ENCODE peak calls at places on chromosomes 1 and 21, in six cellular contexts. One of them, this sample, is unnamed.

GRCh38 chr21:28884976-28885852 is 107.5 kb downstream of the LTN1 start:
- DNase-seq in kidney: peak; percentile 97
- DNase-seq in effector memory CD4-positive, alpha-beta T cell: peak; percentile 87
- DNase-seq in transverse colon: peak; percentile 90
- DNase-seq in neuronal stem cell: peak; percentile 72
- DNase-seq in skeletal muscle cell: peak; percentile 82
- DNase-seq in this sample: peak; percentile 93

GRCh38 chr1:10529096-10529495 is 54.3 kb downstream of the PEX14 start:
- DNase-seq in kidney: no peak
- DNase-seq in effector memory CD4-positive, alpha-beta T cell: no peak
- DNase-seq in transverse colon: no peak
- DNase-seq in neuronal stem cell: no peak
- DNase-seq in skeletal muscle cell: no peak
- DNase-seq in this sample: no peak

GRCh38 chr1:165828581-165829329 is 1.3 kb downstream of the UCK2 start:
- DNase-seq in kidney: peak; percentile 74
- DNase-seq in effector memory CD4-positive, alpha-beta T cell: no peak
- DNase-seq in transverse colon: peak; percentile 58
- DNase-seq in neuronal stem cell: peak; percentile 42
- DNase-seq in skeletal muscle cell: peak; percentile 66
- DNase-seq in this sample: peak; percentile 88

GRCh38 chr1:45009956-45010854 is 919 bp downstream of the HECTD3 start:
- DNase-seq in kidney: no peak
- DNase-seq in effector memory CD4-positive, alpha-beta T cell: no peak
- DNase-seq in transverse colon: peak; percentile 82
- DNase-seq in neuronal stem cell: peak; percentile 8
- DNase-seq in skeletal muscle cell: no peak
- DNase-seq in this sample: no peak

GRCh38 chr1:21633992-21634475 is 35.1 kb downstream of the RAP1GAP start:
- DNase-seq in kidney: no peak
- DNase-seq in effector memory CD4-positive, alpha-beta T cell: no peak
- DNase-seq in transverse colon: no peak
- DNase-seq in neuronal stem cell: no peak
- DNase-seq in skeletal muscle cell: no peak
- DNase-seq in this sample: no peak

GRCh38 chr1:225834417-225835329 is 24.7 kb downstream of the EPHX1 start:
- DNase-seq in kidney: peak; percentile 80
- DNase-seq in effector memory CD4-positive, alpha-beta T cell: no peak
- DNase-seq in transverse colon: no peak
- DNase-seq in neuronal stem cell: no peak
- DNase-seq in skeletal muscle cell: peak; percentile 68
- DNase-seq in this sample: peak; percentile 90

GRCh38 chr1:194105381-194105780 is 919.0 kb upstream of the B3GALT2 start:
- DNase-seq in kidney: no peak
- DNase-seq in effector memory CD4-positive, alpha-beta T cell: no peak
- DNase-seq in transverse colon: no peak
- DNase-seq in neuronal stem cell: no peak
- DNase-seq in skeletal muscle cell: no peak
- DNase-seq in this sample: no peak

GRCh38 chr1:241706257-241706656 is 54.2 kb downstream of the WDR64 start:
- DNase-seq in kidney: no peak
- DNase-seq in effector memory CD4-positive, alpha-beta T cell: no peak
- DNase-seq in transverse colon: no peak
- DNase-seq in neuronal stem cell: no peak
- DNase-seq in skeletal muscle cell: no peak
- DNase-seq in this sample: peak; percentile 47

GRCh38 chr1:29380532-29380931 is 144.2 kb downstream of the PTPRU start:
- DNase-seq in kidney: no peak
- DNase-seq in effector memory CD4-positive, alpha-beta T cell: no peak
- DNase-seq in transverse colon: no peak
- DNase-seq in neuronal stem cell: no peak
- DNase-seq in skeletal muscle cell: peak; percentile 43
- DNase-seq in this sample: peak; percentile 85

GRCh38 chr1:228037401-228038386 is 30.9 kb downstream of the WNT3A start:
- DNase-seq in kidney: peak; percentile 70
- DNase-seq in effector memory CD4-positive, alpha-beta T cell: no peak
- DNase-seq in transverse colon: no peak
- DNase-seq in neuronal stem cell: peak; percentile 61
- DNase-seq in skeletal muscle cell: no peak
- DNase-seq in this sample: peak; percentile 9

GRCh38 chr1:116288201-116288598 is 84.8 kb upstream of the ATP1A1 start:
- DNase-seq in kidney: no peak
- DNase-seq in effector memory CD4-positive, alpha-beta T cell: no peak
- DNase-seq in transverse colon: no peak
- DNase-seq in neuronal stem cell: no peak
- DNase-seq in skeletal muscle cell: no peak
- DNase-seq in this sample: no peak

GRCh38 chr1:147580200-147580557 is 38.9 kb downstream of the BCL9 start:
- DNase-seq in kidney: no peak
- DNase-seq in effector memory CD4-positive, alpha-beta T cell: no peak
- DNase-seq in transverse colon: no peak
- DNase-seq in neuronal stem cell: no peak
- DNase-seq in skeletal muscle cell: peak; percentile 21
- DNase-seq in this sample: peak; percentile 67
- H3K4me3 ChIP-seq in kidney: peak overlapping the region; percentile 13
- H3K4me3 ChIP-seq in effector memory CD4-positive, alpha-beta T cell: peak overlapping the region; percentile 5
- H3K4me3 ChIP-seq in transverse colon: no peak overlapping the region
- H3K4me3 ChIP-seq in neuronal stem cell: no peak overlapping the region
- H3K4me3 ChIP-seq in skeletal muscle cell: no peak overlapping the region
- H3K4me3 ChIP-seq in this sample: no peak overlapping the region

GRCh38 chr21:26966360-26966977 is 419 bp downstream of the ADAMTS5 start:
- DNase-seq in kidney: peak; percentile 67
- DNase-seq in effector memory CD4-positive, alpha-beta T cell: no peak
- DNase-seq in transverse colon: no peak
- DNase-seq in neuronal stem cell: no peak
- DNase-seq in skeletal muscle cell: no peak
- DNase-seq in this sample: peak; percentile 35
- H3K4me3 ChIP-seq in kidney: peak overlapping the region; percentile 66
- H3K4me3 ChIP-seq in effector memory CD4-positive, alpha-beta T cell: no peak overlapping the region
- H3K4me3 ChIP-seq in transverse colon: peak overlapping the region; percentile 45
- H3K4me3 ChIP-seq in neuronal stem cell: peak overlapping the region; percentile 80
- H3K4me3 ChIP-seq in skeletal muscle cell: peak overlapping the region; percentile 68
- H3K4me3 ChIP-seq in this sample: peak overlapping the region; percentile 63

GRCh38 chr1:111196213-111196612 is 4.2 kb downstream of the DENND2D start:
- DNase-seq in kidney: no peak
- DNase-seq in effector memory CD4-positive, alpha-beta T cell: no peak
- DNase-seq in transverse colon: no peak
- DNase-seq in neuronal stem cell: no peak
- DNase-seq in skeletal muscle cell: no peak
- DNase-seq in this sample: no peak
- H3K4me3 ChIP-seq in kidney: no peak overlapping the region
- H3K4me3 ChIP-seq in effector memory CD4-positive, alpha-beta T cell: peak overlapping the region; percentile 71
- H3K4me3 ChIP-seq in transverse colon: peak overlapping the region; percentile 12
- H3K4me3 ChIP-seq in neuronal stem cell: no peak overlapping the region
- H3K4me3 ChIP-seq in skeletal muscle cell: no peak overlapping the region
- H3K4me3 ChIP-seq in this sample: no peak overlapping the region

DNA sequence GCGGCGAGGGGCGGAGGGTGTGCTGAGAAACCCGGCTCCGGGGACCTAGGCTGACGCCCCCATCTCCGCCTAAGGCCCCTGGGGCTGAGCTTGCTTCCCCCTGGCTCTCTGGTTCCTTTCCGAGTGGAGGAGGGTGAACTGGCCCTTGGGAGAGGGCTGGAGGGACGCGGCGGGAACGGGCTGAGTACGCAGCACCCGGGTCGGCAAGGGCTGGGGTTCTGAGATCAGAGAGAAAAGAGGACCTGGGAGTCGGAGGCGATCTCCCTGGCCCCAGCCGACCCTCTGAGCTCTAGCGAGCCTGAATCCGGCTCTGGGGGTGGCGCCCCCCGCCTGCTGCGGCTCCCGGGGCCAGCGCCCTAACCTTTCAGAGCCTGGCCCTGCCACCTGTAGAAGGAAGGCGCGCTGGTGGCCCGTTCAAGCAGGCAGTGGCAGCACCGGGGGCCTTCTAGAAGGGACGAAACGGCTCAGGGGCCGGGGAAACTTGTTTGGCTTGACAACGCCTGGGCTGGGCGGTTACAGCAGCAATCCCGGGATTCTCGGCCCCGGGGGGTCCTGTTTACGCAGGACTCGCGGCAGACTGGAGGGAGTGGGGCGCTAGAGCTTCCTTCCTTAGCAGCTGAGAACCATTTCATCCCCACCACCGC is 270.9 kb downstream of the FOXD2 start:
- DNase-seq in kidney: no peak
- DNase-seq in effector memory CD4-positive, alpha-beta T cell: no peak
- DNase-seq in transverse colon: peak; percentile 47
- DNase-seq in neuronal stem cell: no peak
- DNase-seq in skeletal muscle cell: no peak
- DNase-seq in this sample: no peak
- H3K4me3 ChIP-seq in kidney: peak overlapping the region; percentile 43
- H3K4me3 ChIP-seq in effector memory CD4-positive, alpha-beta T cell: no peak overlapping the region
- H3K4me3 ChIP-seq in transverse colon: peak overlapping the region; percentile 56
- H3K4me3 ChIP-seq in neuronal stem cell: peak overlapping the region; percentile 74
- H3K4me3 ChIP-seq in skeletal muscle cell: no peak overlapping the region
- H3K4me3 ChIP-seq in this sample: no peak overlapping the region

DNA sequence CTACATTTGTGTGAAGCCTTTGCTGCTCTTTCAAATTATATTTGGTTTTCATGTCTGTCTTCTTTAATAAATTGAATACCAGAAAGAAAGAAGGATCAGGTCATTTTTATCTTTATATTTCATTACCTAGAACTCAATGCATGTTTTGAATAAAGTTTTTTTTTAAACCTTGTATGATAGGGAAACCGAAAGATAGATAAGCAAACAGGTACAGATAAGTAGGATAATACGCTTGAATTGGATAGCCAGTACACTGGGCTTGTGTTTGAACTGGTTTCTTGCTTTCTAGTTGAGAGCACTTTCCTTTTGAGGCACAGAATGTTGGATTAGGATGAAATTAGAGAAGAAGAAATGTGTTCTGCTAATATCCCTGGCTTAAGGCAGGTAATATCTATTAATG is 46.9 kb downstream of the PKN2 start:
- DNase-seq in kidney: no peak
- DNase-seq in effector memory CD4-positive, alpha-beta T cell: no peak
- DNase-seq in transverse colon: no peak
- DNase-seq in neuronal stem cell: no peak
- DNase-seq in skeletal muscle cell: no peak
- DNase-seq in this sample: no peak
- H3K4me3 ChIP-seq in kidney: no peak overlapping the region
- H3K4me3 ChIP-seq in effector memory CD4-positive, alpha-beta T cell: no peak overlapping the region
- H3K4me3 ChIP-seq in transverse colon: no peak overlapping the region
- H3K4me3 ChIP-seq in neuronal stem cell: no peak overlapping the region
- H3K4me3 ChIP-seq in skeletal muscle cell: no peak overlapping the region
- H3K4me3 ChIP-seq in this sample: no peak overlapping the region

GRCh38 chr1:41902125-41902524 is 16.6 kb downstream of the HIVEP3 start:
- DNase-seq in kidney: no peak
- DNase-seq in effector memory CD4-positive, alpha-beta T cell: no peak
- DNase-seq in transverse colon: no peak
- DNase-seq in neuronal stem cell: no peak
- DNase-seq in skeletal muscle cell: no peak
- DNase-seq in this sample: peak; percentile 51
- H3K4me3 ChIP-seq in kidney: no peak overlapping the region
- H3K4me3 ChIP-seq in effector memory CD4-positive, alpha-beta T cell: no peak overlapping the region
- H3K4me3 ChIP-seq in transverse colon: no peak overlapping the region
- H3K4me3 ChIP-seq in neuronal stem cell: no peak overlapping the region
- H3K4me3 ChIP-seq in skeletal muscle cell: no peak overlapping the region
- H3K4me3 ChIP-seq in this sample: no peak overlapping the region